ENCODE peak calls at places on chromosomes 1 and 21, in seven cellular contexts. Z, C, E, F, V, T and L are unnamed samples.

GRCh38 chr1:83860506-83861221 is 138.3 kb downstream of the TTLL7 start:
- DNase-seq in Z (peak), C (peak), E (no peak), F (no peak), V (peak), T (peak), L (peak)

GRCh38 chr21:44059710-44060109 is 47.5 kb upstream of the PWP2 start:
- DNase-seq in Z (no peak), C (no peak), E (no peak), F (no peak), V (no peak), T (no peak), L (no peak)

GRCh38 chr1:247769603-247770002 is 9.2 kb upstream of the OR1C1 start:
- DNase-seq in Z (no peak), C (no peak), E (no peak), F (no peak), V (no peak), T (no peak), L (no peak)

GRCh38 chr1:109925159-109925990 is 14.7 kb downstream of the CSF1 start:
- DNase-seq in Z (no peak), C (peak), E (no peak), F (no peak), V (no peak), T (no peak), L (no peak)

GRCh38 chr21:42289926-42290325 is 25.3 kb downstream of the TFF3 start:
- DNase-seq in Z (no peak), C (no peak), E (no peak), F (no peak), V (no peak), T (peak), L (no peak)

GRCh38 chr1:39907532-39908453 is 6.1 kb upstream of the MYCL start:
- DNase-seq in Z (no peak), C (no peak), E (no peak), F (no peak), V (no peak), T (no peak), L (no peak)

GRCh38 chr1:56436338-56436695 is 143.0 kb downstream of the PLPP3 start:
- DNase-seq in Z (no peak), C (no peak), E (no peak), F (no peak), V (no peak), T (no peak), L (no peak)

GRCh38 chr1:229254910-229255541 is 15.9 kb upstream of the RAB4A start:
- DNase-seq in Z (no peak), C (no peak), E (peak), F (no peak), V (no peak), T (no peak), L (peak)

GRCh38 chr1:94708299-94708685 is 111.9 kb upstream of the SLC44A3 start:
- DNase-seq in Z (no peak), C (no peak), E (no peak), F (no peak), V (no peak), T (no peak), L (no peak)

GRCh38 chr1:18009061-18009728 is 98.4 kb upstream of the IGSF21 start:
- DNase-seq in Z (no peak), C (no peak), E (no peak), F (no peak), V (no peak), T (no peak), L (no peak)

GRCh38 chr1:56844709-56845108 is 9.9 kb upstream of the C8A start:
- DNase-seq in Z (no peak), C (no peak), E (no peak), F (no peak), V (no peak), T (no peak), L (no peak)

GRCh38 chr1:47906009-47906432 is 91.2 kb downstream of the TRABD2B start:
- DNase-seq in Z (no peak), C (no peak), E (no peak), F (no peak), V (no peak), T (no peak), L (no peak)